ENCODE peak calls at places on chromosomes 16 and 17, in ten cellular contexts. T, U, O, H, F, Z, G, I, D and E are unnamed samples. For H3K4me1, the result is how much of the 10 kb centered on the place peaks cover.

GRCh38 chr16:82146957-82147356 is 23.1 kb downstream of the MPHOSPH6 start:
- DNase-seq in T (no peak), U (no peak), O (no peak), H (no peak), F (no peak), Z (no peak), G (no peak), I (no peak), D (no peak), E (no peak)

GRCh38 chr17:79132271-79133064 is 57.8 kb downstream of the ENGASE start:
- DNase-seq in T (no peak), U (no peak), O (no peak), H (no peak), F (no peak), Z (no peak), G (no peak), I (no peak), D (no peak), E (no peak)

GRCh38 chr17:51397361-51398127 is 137.2 kb downstream of the UTP18 start:
- DNase-seq in T (no peak), U (peak), O (no peak), H (peak), F (no peak), Z (no peak), G (peak), I (no peak), D (no peak), E (no peak)

GRCh38 chr17:19975601-19976000 is 2.0 kb downstream of the AKAP10 start:
- DNase-seq in T (no peak), U (no peak), O (no peak), H (no peak), F (no peak), Z (no peak), G (no peak), I (no peak), D (no peak), E (no peak)

GRCh38 chr17:77110006-77110374 is 30.8 kb upstream of the SEC14L1 start:
- DNase-seq in T (peak), U (no peak), O (no peak), H (no peak), F (no peak), Z (no peak), G (peak), I (peak), D (peak), E (no peak)

GRCh38 chr16:89106533-89107208 is 13.0 kb downstream of the ACSF3 start:
- DNase-seq in T (no peak), U (no peak), O (no peak), H (no peak), F (no peak), Z (no peak), G (no peak), I (no peak), D (no peak), E (no peak)

GRCh38 chr16:85018529-85019236 is 7.3 kb upstream of the ZDHHC7 start:
- DNase-seq in T (peak), U (no peak), O (no peak), H (no peak), F (no peak), Z (no peak), G (no peak), I (no peak), D (no peak), E (no peak)

GRCh38 chr17:28726396-28726911 is 421 bp upstream of the TLCD1 start:
- DNase-seq in T (peak), U (peak), O (peak), H (peak), F (peak), Z (no peak), G (peak), I (no peak), D (peak), E (peak)

GRCh38 chr17:29622337-29623282 is at the start of gene CORO6:
- DNase-seq in T (peak), U (peak), O (peak), H (no peak), F (peak), Z (no peak), G (peak), I (peak), D (no peak), E (peak)

GRCh38 chr16:85238233-85238647 is 126.0 kb upstream of the CIBAR2 start:
- DNase-seq in T (no peak), U (peak), O (peak), H (no peak), F (peak), Z (peak), G (peak), I (peak), D (peak), E (no peak)

GRCh38 chr16:67664258-67664657 is 2.3 kb downstream of the ENKD1 start:
- DNase-seq in T (no peak), U (no peak), O (no peak), H (no peak), F (no peak), Z (no peak), G (no peak), I (no peak), D (no peak), E (no peak)

GRCh38 chr16:15907863-15908478 is 19.6 kb upstream of the CEP20 start:
- DNase-seq in T (peak), U (peak), O (peak), H (peak), F (no peak), Z (no peak), G (peak), I (peak), D (no peak), E (no peak)

GRCh38 chr17:11981862-11982261 is 15.4 kb downstream of the ZNF18 start:
- DNase-seq in T (no peak), U (no peak), O (no peak), H (no peak), F (no peak), Z (no peak), G (no peak), I (no peak), D (no peak), E (no peak)

GRCh38 chr17:57916925-57917858 is 38.0 kb downstream of the CUEDC1 start:
- DNase-seq in T (no peak), U (peak), O (peak), H (peak), F (no peak), Z (no peak), G (no peak), I (no peak), D (peak), E (no peak)

GRCh38 chr17:77556408-77557068 is 402.0 kb upstream of the TNRC6C start:
- DNase-seq in T (no peak), U (peak), O (no peak), H (no peak), F (no peak), Z (no peak), G (no peak), I (no peak), D (no peak), E (no peak)

GRCh38 chr16:81940781-81941560 is 70.3 kb downstream of the SDR42E1 start:
- DNase-seq in T (no peak), U (peak), O (peak), H (peak), F (no peak), Z (no peak), G (peak), I (peak), D (no peak), E (no peak)

GRCh38 chr17:53749178-53749577 is 73.5 kb upstream of the KIF2B start:
- DNase-seq in T (no peak), U (peak), O (peak), H (no peak), F (no peak), Z (no peak), G (no peak), I (no peak), D (no peak), E (no peak)

GRCh38 chr16:7233963-7234362 is 98.7 kb upstream of the RBFOX1 start:
- DNase-seq in T (no peak), U (peak), O (no peak), H (no peak), F (no peak), Z (no peak), G (no peak), I (no peak), D (no peak), E (no peak)

GRCh38 chr17:39963826-39964225 is 1.0 kb downstream of the GSDMA start:
- DNase-seq in T (peak), U (no peak), O (no peak), H (no peak), F (no peak), Z (no peak), G (no peak), I (no peak), D (no peak), E (peak)

GRCh38 chr17:75514299-75515228 is 773 bp downstream of the CASKIN2 start:
- DNase-seq in T (peak), U (peak), O (peak), H (no peak), F (peak), Z (no peak), G (peak), I (no peak), D (no peak), E (no peak)

GRCh38 chr17:59840908-59841666 is 51.7 kb downstream of the TUBD1 start:
- DNase-seq in T (no peak), U (no peak), O (no peak), H (no peak), F (no peak), Z (no peak), G (peak), I (peak), D (no peak), E (no peak)

GRCh38 chr17:40073454-40074174 is 10.8 kb downstream of the THRA start:
- DNase-seq in T (no peak), U (no peak), O (no peak), H (no peak), F (no peak), Z (no peak), G (no peak), I (no peak), D (no peak), E (no peak)

GRCh38 chr17:45261577-45262515 is at the start of gene SPATA32:
- DNase-seq in T (no peak), U (peak), O (peak), H (no peak), F (peak), Z (no peak), G (peak), I (peak), D (peak), E (peak)

GRCh38 chr17:70365098-70365583 is 195.8 kb downstream of the KCNJ2 start:
- DNase-seq in T (no peak), U (no peak), O (no peak), H (no peak), F (no peak), Z (no peak), G (peak), I (peak), D (no peak), E (no peak)

GRCh38 chr17:34384822-34385605 is 22.0 kb upstream of the CCL1 start:
- DNase-seq in T (no peak), U (peak), O (no peak), H (no peak), F (no peak), Z (no peak), G (no peak), I (peak), D (no peak), E (no peak)

GRCh38 chr17:76772842-76773521 is 35.1 kb downstream of the MFSD11 start:
- DNase-seq in T (peak), U (peak), O (peak), H (peak), F (no peak), Z (no peak), G (peak), I (peak), D (no peak), E (peak)

GRCh38 chr17:69415431-69415830 is 934 bp downstream of the MAP2K6 start:
- DNase-seq in T (no peak), U (no peak), O (no peak), H (no peak), F (no peak), Z (no peak), G (no peak), I (no peak), D (no peak), E (no peak)

GRCh38 chr17:19706791-19707727 is 9.3 kb downstream of the SLC47A2 start:
- DNase-seq in T (no peak), U (peak), O (peak), H (no peak), F (no peak), Z (no peak), G (no peak), I (no peak), D (no peak), E (no peak)

GRCh38 chr17:33492731-33493260 is 199.7 kb upstream of the ASIC2 start:
- DNase-seq in T (no peak), U (no peak), O (no peak), H (no peak), F (no peak), Z (no peak), G (no peak), I (no peak), D (no peak), E (no peak)

GRCh38 chr17:72945468-72945867 is 147.0 kb downstream of the SLC39A11 start:
- DNase-seq in T (no peak), U (no peak), O (no peak), H (no peak), F (no peak), Z (no peak), G (no peak), I (no peak), D (no peak), E (no peak)

GRCh38 chr17:47742319-47743181 is 9.5 kb downstream of the TBX21 start:
- DNase-seq in T (no peak), U (peak), O (peak), H (no peak), F (no peak), Z (no peak), G (no peak), I (no peak), D (no peak), E (peak)
- TF ChIP-seq CTCF in T (peak), U (peak), O (peak), H (peak), F (no peak), Z (no peak), G (peak), I (peak), D (peak), E (peak)

DNA sequence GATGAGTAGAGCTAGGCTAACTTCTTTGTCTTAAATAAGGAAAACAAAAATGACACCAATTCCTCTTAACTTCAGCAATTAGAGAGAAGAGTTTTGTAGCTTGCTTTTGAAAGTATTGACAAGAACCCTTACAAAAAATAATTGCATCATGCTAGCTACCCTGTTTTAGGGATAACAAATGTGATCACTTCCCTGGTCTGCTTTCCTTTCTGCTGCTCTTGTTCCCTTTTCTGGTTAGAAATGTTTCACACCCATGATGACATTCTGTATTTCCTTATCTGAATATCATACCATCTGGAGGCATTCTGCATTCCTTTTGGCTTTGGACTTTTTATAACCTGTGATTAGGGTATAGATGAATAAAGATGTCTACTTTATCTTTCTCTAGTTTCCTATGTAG is 9.9 kb upstream of the SMIM36 start:
- DNase-seq in T (no peak), U (no peak), O (no peak), H (no peak), F (no peak), Z (no peak), G (no peak), I (no peak), D (no peak), E (no peak)
- H3K4me3 ChIP-seq in T (no peak), U (no peak), O (no peak), H (no peak), F (no peak), Z (no peak), G (no peak), I (no peak), D (no peak), E (no peak)

GRCh38 chr16:12600116-12600515 is 203.6 kb downstream of the CPPED1 start:
- DNase-seq in T (no peak), U (peak), O (no peak), H (no peak), F (no peak), Z (no peak), G (no peak), I (no peak), D (no peak), E (no peak)
- H3K4me1 ChIP-seq in T (under half), U (under half), O (under half), H (under half), F (under half), Z (under half), G (under half), I (under half), D (under half), E (under half)

DNA sequence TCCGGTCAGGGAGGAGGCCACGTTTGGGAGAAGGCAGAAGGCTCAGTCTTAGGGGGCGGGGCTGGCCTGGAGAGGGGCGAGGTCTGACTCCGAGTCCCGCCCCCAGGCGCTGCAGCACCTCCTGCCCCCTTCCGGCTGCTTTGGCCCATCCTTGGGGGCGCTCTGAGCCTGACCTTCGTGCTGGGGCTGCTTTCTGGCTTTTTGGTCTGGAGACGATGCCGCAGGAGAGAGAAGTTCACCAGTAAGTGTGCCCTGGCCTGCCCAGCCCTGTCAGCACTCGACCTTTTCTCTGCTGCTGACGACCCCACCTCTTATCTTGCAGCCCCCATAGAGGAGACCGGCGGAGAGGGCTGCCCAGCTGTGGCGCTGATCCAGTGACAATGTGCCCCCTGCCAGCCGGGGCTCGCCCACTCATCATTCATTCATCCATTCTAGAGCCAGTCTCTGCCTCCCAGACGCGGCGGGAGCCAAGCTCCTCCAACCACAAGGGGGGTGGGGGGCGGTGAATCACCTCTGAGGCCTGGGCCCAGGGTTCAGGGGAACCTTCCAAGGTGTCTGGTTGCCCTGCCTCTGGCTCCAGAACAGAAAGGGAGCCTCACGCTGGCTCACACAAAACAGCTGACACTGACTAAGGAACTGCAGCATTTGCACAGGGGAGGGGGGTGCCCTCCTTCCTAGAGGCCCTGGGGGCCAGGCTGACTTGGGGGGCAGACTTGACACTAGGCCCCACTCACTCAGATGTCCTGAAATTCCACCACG is 1.5 kb downstream of the TNFRSF12A start:
- DNase-seq in T (peak), U (peak), O (peak), H (peak), F (peak), Z (peak), G (peak), I (peak), D (peak), E (peak)
- TF ChIP-seq CTCF in T (peak), U (peak), O (peak), H (no peak), F (no peak), Z (peak), G (peak), I (peak), D (no peak), E (no peak)

GRCh38 chr16:3059041-3059722 is 6.3 kb upstream of the IL32 start:
- DNase-seq in T (peak), U (peak), O (peak), H (peak), F (peak), Z (peak), G (peak), I (peak), D (peak), E (peak)

GRCh38 chr16:3059723-3060242 is 5.7 kb upstream of the IL32 start:
- DNase-seq in T (no peak), U (no peak), O (no peak), H (no peak), F (no peak), Z (no peak), G (no peak), I (no peak), D (no peak), E (no peak)

GRCh38 chr16:3056336-3057180 is 8.9 kb upstream of the IL32 start:
- DNase-seq in T (no peak), U (no peak), O (no peak), H (no peak), F (peak), Z (no peak), G (no peak), I (no peak), D (no peak), E (no peak)

GRCh38 chr16:3058173-3059030 is 7.0 kb upstream of the IL32 start:
- DNase-seq in T (peak), U (peak), O (peak), H (peak), F (peak), Z (no peak), G (no peak), I (no peak), D (peak), E (peak)

GRCh38 chr16:3057181-3058166 is 8.0 kb upstream of the IL32 start:
- DNase-seq in T (no peak), U (no peak), O (no peak), H (no peak), F (peak), Z (no peak), G (no peak), I (no peak), D (no peak), E (no peak)
- H3K4me3 ChIP-seq in T (peak), U (peak), O (peak), H (no peak), F (no peak), Z (peak), G (no peak), I (no peak), D (peak), E (peak)

DNA sequence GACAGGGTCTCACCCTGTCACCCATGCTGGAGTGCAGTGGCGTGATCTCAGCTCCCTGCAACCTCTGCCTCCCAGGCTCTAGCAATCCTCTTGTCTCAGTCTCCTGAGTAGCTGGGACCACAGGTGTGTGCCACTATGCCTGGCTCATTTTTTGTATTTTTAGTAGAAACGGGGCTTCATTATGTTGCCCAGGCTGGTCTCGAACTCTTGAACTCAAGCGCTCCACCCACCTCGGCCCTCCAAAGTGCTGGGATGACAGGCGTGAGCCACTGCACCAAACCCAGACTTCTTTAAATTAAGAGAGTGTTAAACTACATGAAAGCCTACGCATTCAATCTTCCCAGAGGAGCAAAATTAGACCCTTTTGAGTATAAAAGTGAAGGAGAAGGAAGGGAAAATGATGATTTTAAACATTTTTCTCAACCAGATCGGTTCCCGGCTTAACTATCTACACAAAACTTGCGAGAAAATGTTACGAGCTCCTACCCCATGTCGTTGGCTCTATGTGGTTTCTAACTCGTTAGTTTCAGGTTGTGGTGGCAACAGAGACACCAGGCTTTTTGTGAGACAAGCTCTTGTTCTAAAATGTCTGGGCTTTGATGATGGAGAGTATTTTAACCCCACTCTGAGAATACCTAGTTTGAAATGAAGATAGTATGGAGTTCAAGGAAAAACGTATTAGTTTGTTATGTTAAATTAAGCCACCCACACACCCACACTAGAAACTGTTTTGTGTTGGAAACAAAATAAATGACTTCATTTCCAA is 26.3 kb downstream of the STAT5B start:
- DNase-seq in T (no peak), U (no peak), O (no peak), H (no peak), F (no peak), Z (no peak), G (no peak), I (no peak), D (no peak), E (peak)
- H3K4me1 ChIP-seq in T (under half), U (under half), O (under half), H (under half), F (under half), Z (under half), G (under half), I (under half), D (under half), E (half or more)

GRCh38 chr17:80860101-80860671 is 131.5 kb upstream of the CHMP6 start:
- DNase-seq in T (no peak), U (no peak), O (no peak), H (no peak), F (peak), Z (no peak), G (no peak), I (no peak), D (no peak), E (no peak)

GRCh38 chr17:80857721-80858171 is 133.9 kb upstream of the CHMP6 start:
- DNase-seq in T (no peak), U (peak), O (no peak), H (no peak), F (peak), Z (no peak), G (no peak), I (no peak), D (no peak), E (no peak)

GRCh38 chr17:80860703-80861359 is 130.8 kb upstream of the CHMP6 start:
- DNase-seq in T (no peak), U (peak), O (no peak), H (no peak), F (peak), Z (no peak), G (no peak), I (no peak), D (no peak), E (no peak)

GRCh38 chr17:80858301-80859003 is 133.2 kb upstream of the CHMP6 start:
- DNase-seq in T (no peak), U (peak), O (no peak), H (no peak), F (peak), Z (no peak), G (peak), I (no peak), D (no peak), E (no peak)

GRCh38 chr17:80859004-80859941 is 132.4 kb upstream of the CHMP6 start:
- DNase-seq in T (no peak), U (peak), O (peak), H (no peak), F (peak), Z (peak), G (peak), I (peak), D (peak), E (no peak)
- TF ChIP-seq CTCF in T (no peak), U (peak), O (peak), H (no peak), F (no peak), Z (no peak), G (peak), I (peak), D (no peak), E (no peak)